ENCODE peak calls at places on chromosomes 13 and 19, in eight cellular contexts. K is CD4-positive, alpha-beta T cell; R is esophagus muscularis mucosa; J is mammary epithelial cell; T is fibroblast of lung; U is left ventricle myocardium inferior; Q is sigmoid colon; I is CD8-positive, alpha-beta T cell. D is an unnamed sample.

GRCh38 chr19:15445227-15445605 is 4.5 kb downstream of the WIZ start:
- DNase-seq in K (no peak), R (no peak), J (no peak), T (no peak), U (no peak), Q (no peak), I (no peak), D (no peak)

GRCh38 chr13:43058318-43058674 is 34.9 kb downstream of the DNAJC15 start:
- DNase-seq in K (no peak), R (no peak), J (peak; percentile 92), T (peak; percentile 69), U (no peak), Q (no peak), I (no peak), D (no peak)

GRCh38 chr13:28059214-28059613 is 41.2 kb downstream of the FLT3 start:
- DNase-seq in K (peak; percentile 10), R (no peak), J (peak; percentile 16), T (peak; percentile 4), U (no peak), Q (no peak), I (peak; percentile 37), D (peak; percentile 50)

GRCh38 chr13:29497137-29497654 is 98.3 kb downstream of the SLC7A1 start:
- DNase-seq in K (no peak), R (no peak), J (no peak), T (peak; percentile 65), U (peak; percentile 83), Q (peak; percentile 92), I (no peak), D (no peak)

GRCh38 chr13:54029226-54029625 is 1000.6 kb downstream of the OLFM4 start:
- DNase-seq in K (no peak), R (no peak), J (peak; percentile 4), T (peak; percentile 78), U (no peak), Q (no peak), I (no peak), D (no peak)

GRCh38 chr13:46295531-46296464 is 84.1 kb downstream of the LRRC63 start:
- DNase-seq in K (peak; percentile 46), R (no peak), J (peak; percentile 86), T (peak; percentile 96), U (no peak), Q (no peak), I (peak; percentile 70), D (no peak)

GRCh38 chr13:112783135-112783945 is 93.5 kb downstream of the ATP11A start:
- DNase-seq in K (no peak), R (no peak), J (no peak), T (peak; percentile 63), U (no peak), Q (no peak), I (no peak), D (no peak)

GRCh38 chr13:51818276-51818675 is 14.3 kb upstream of the DHRS12 start:
- DNase-seq in K (no peak), R (no peak), J (no peak), T (no peak), U (no peak), Q (peak; percentile 46), I (no peak), D (no peak)

GRCh38 chr13:64471916-64472315 is 2758.2 kb downstream of the PCDH9 start:
- DNase-seq in K (no peak), R (no peak), J (peak; percentile 10), T (peak; percentile 51), U (no peak), Q (no peak), I (no peak), D (no peak)

GRCh38 chr13:58313219-58313618 is 681.7 kb downstream of the PCDH17 start:
- DNase-seq in K (no peak), R (no peak), J (no peak), T (no peak), U (no peak), Q (no peak), I (no peak), D (no peak)

GRCh38 chr13:113493315-113493951 is 2.9 kb upstream of the DCUN1D2 start:
- DNase-seq in K (no peak), R (no peak), J (peak; percentile 88), T (peak; percentile 97), U (no peak), Q (no peak), I (no peak), D (no peak)

GRCh38 chr13:72246396-72246795 is 379.4 kb upstream of the DACH1 start:
- DNase-seq in K (no peak), R (no peak), J (peak; percentile 38), T (peak; percentile 22), U (no peak), Q (no peak), I (no peak), D (no peak)

GRCh38 chr19:897442-898039 is 4.3 kb downstream of the RNU6-9 start:
- DNase-seq in K (no peak), R (no peak), J (no peak), T (no peak), U (no peak), Q (no peak), I (no peak), D (no peak)

GRCh38 chr13:36130542-36131214 is 504 bp downstream of the DCLK1 start:
- DNase-seq in K (no peak), R (no peak), J (no peak), T (no peak), U (peak; percentile 30), Q (peak; percentile 71), I (no peak), D (no peak)

GRCh38 chr19:1826557-1827521 is 14.8 kb upstream of the ATP8B3 start:
- DNase-seq in K (no peak), R (no peak), J (no peak), T (no peak), U (no peak), Q (no peak), I (no peak), D (peak; percentile 60)

GRCh38 chr19:29962777-29963176 is 20.7 kb downstream of the URI1 start:
- DNase-seq in K (no peak), R (no peak), J (no peak), T (no peak), U (no peak), Q (no peak), I (no peak), D (no peak)

GRCh38 chr13:36069881-36070366 is 61.3 kb downstream of the DCLK1 start:
- DNase-seq in K (no peak), R (no peak), J (no peak), T (no peak), U (no peak), Q (peak; percentile 69), I (no peak), D (no peak)

GRCh38 chr13:93224545-93224944 is 2.1 kb upstream of the GPC6 start:
- DNase-seq in K (no peak), R (no peak), J (no peak), T (peak; percentile 95), U (no peak), Q (no peak), I (no peak), D (no peak)

GRCh38 chr13:31168166-31168565 is 6.5 kb upstream of the HSPH1 start:
- DNase-seq in K (no peak), R (no peak), J (no peak), T (no peak), U (no peak), Q (no peak), I (no peak), D (no peak)

GRCh38 chr13:31166591-31166990 is 4.9 kb upstream of the HSPH1 start:
- DNase-seq in K (no peak), R (no peak), J (peak; percentile 26), T (peak; percentile 41), U (no peak), Q (no peak), I (no peak), D (no peak)

GRCh38 chr13:31172001-31172400 is 10.3 kb upstream of the HSPH1 start:
- DNase-seq in K (no peak), R (no peak), J (peak; percentile 70), T (peak; percentile 59), U (no peak), Q (no peak), I (no peak), D (no peak)

GRCh38 chr13:31168736-31169135 is 7.0 kb upstream of the HSPH1 start:
- DNase-seq in K (no peak), R (no peak), J (no peak), T (no peak), U (no peak), Q (no peak), I (no peak), D (no peak)

GRCh38 chr13:31167490-31167889 is 5.8 kb upstream of the HSPH1 start:
- DNase-seq in K (no peak), R (no peak), J (no peak), T (no peak), U (no peak), Q (no peak), I (no peak), D (no peak)
- H3K27ac ChIP-seq in K (no peak overlapping the region), R (no peak overlapping the region), J (no peak overlapping the region), T (no peak overlapping the region), U (no peak overlapping the region), Q (no peak overlapping the region), I (no peak overlapping the region), D (no peak overlapping the region)

DNA sequence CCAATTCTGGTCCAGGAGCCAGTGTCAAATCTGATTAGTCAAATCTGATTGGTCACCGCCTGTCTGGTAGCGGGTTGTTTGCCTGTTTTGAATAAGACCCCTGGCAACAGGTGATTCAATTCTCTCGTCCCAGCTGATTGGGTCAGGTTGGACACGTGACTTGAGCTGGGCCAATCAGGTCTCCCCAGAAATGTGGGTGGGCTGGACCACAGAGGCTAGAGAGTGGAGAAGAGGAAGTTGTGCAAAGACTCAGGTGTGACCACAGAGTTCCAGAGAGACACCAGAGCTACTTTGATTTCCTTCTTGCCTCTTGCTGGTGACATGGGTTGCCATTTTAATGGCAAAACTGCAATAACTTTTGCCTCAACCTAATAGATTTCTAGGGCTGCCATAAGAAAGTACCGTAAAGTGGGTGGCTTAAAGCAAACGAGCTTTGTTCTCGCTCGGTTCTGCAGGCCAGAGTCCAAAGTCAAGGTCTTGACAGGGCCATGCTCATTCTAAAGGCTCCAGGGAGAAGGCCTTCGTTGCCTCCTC is 5.4 kb downstream of the TNFSF9 start:
- DNase-seq in K (peak; percentile 53), R (no peak), J (peak; percentile 67), T (peak; percentile 36), U (no peak), Q (no peak), I (peak; percentile 78), D (peak; percentile 57)
- H3K27ac ChIP-seq in K (no peak overlapping the region), R (no peak overlapping the region), J (no peak overlapping the region), T (no peak overlapping the region), U (no peak overlapping the region), Q (no peak overlapping the region), I (no peak overlapping the region), D (no peak overlapping the region)

DNA sequence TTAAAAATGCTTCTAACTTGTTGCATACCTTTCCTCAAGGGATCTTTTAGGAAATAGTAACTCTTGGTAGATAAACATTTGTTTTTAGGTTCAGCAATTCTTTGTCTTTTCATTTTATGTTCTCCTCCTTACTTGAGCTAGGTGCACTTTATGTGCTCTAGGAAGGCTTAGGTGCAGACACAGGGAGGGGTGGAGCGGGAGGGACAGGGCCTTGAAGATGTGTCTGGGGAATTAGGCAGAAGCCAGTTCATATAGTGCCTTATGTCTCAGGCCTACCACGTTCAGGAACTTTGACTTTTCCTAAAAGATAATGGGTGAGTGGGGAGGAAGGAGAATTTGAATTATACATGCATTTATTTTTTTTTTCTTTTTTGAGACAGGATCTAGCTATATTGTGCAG is 37.7 kb downstream of the IRS2 start:
- DNase-seq in K (no peak), R (peak; percentile 78), J (no peak), T (no peak), U (no peak), Q (no peak), I (no peak), D (no peak)
- H3K27ac ChIP-seq in K (no peak overlapping the region), R (no peak overlapping the region), J (no peak overlapping the region), T (no peak overlapping the region), U (no peak overlapping the region), Q (no peak overlapping the region), I (no peak overlapping the region), D (no peak overlapping the region)

GRCh38 chr19:11767633-11768133 is 883 bp downstream of the ZNF441 start:
- DNase-seq in K (peak; percentile 4), R (no peak), J (peak; percentile 31), T (peak; percentile 32), U (peak; percentile 17), Q (peak; percentile 70), I (peak; percentile 6), D (peak; percentile 81)
- H3K27ac ChIP-seq in K (peak overlapping the region; percentile 23), R (peak overlapping the region; percentile 91), J (no peak overlapping the region), T (peak overlapping the region; percentile 94), U (peak overlapping the region; percentile 92), Q (peak overlapping the region; percentile 93), I (peak overlapping the region; percentile 79), D (peak overlapping the region; percentile 98)

D was measured in Peyer's patch.